ENCODE peak calls at places on chromosomes 1 and 21, in eight cellular contexts. One of them, this sample, is unnamed.

GRCh38 chr1:31977361-31978131 is 36.1 kb upstream of the KHDRBS1 start:
- DNase-seq in AG10803: peak; percentile 94
- DNase-seq in brain microvascular endothelial cell: peak; percentile 6
- DNase-seq in adrenal gland: no peak
- DNase-seq in endothelial cell: peak; percentile 46
- DNase-seq in esophagus squamous epithelium: no peak
- DNase-seq in heart left ventricle: no peak
- DNase-seq in MM.1S: peak; percentile 55
- DNase-seq in this sample: peak; percentile 50

GRCh38 chr1:212520299-212520698 is 87.6 kb downstream of the NENF start:
- DNase-seq in AG10803: no peak
- DNase-seq in brain microvascular endothelial cell: no peak
- DNase-seq in adrenal gland: no peak
- DNase-seq in endothelial cell: no peak
- DNase-seq in esophagus squamous epithelium: no peak
- DNase-seq in heart left ventricle: no peak
- DNase-seq in MM.1S: no peak
- DNase-seq in this sample: no peak

GRCh38 chr1:19670787-19671186 is 6.1 kb downstream of the HTR6 start:
- DNase-seq in AG10803: no peak
- DNase-seq in brain microvascular endothelial cell: no peak
- DNase-seq in adrenal gland: no peak
- DNase-seq in endothelial cell: no peak
- DNase-seq in esophagus squamous epithelium: no peak
- DNase-seq in heart left ventricle: no peak
- DNase-seq in MM.1S: no peak
- DNase-seq in this sample: no peak

GRCh38 chr1:203306089-203306969 is 1.0 kb downstream of the BTG2 start:
- DNase-seq in AG10803: peak; percentile 82
- DNase-seq in brain microvascular endothelial cell: peak; percentile 40
- DNase-seq in adrenal gland: peak; percentile 89
- DNase-seq in endothelial cell: no peak
- DNase-seq in esophagus squamous epithelium: peak; percentile 33
- DNase-seq in heart left ventricle: peak; percentile 96
- DNase-seq in MM.1S: peak; percentile 75
- DNase-seq in this sample: peak; percentile 67

GRCh38 chr1:36852586-36852985 is 181.7 kb downstream of the GRIK3 start:
- DNase-seq in AG10803: no peak
- DNase-seq in brain microvascular endothelial cell: no peak
- DNase-seq in adrenal gland: no peak
- DNase-seq in endothelial cell: no peak
- DNase-seq in esophagus squamous epithelium: no peak
- DNase-seq in heart left ventricle: no peak
- DNase-seq in MM.1S: no peak
- DNase-seq in this sample: no peak

GRCh38 chr1:110188116-110188618 is 21.9 kb upstream of the KCNC4 start:
- DNase-seq in AG10803: peak; percentile 56
- DNase-seq in brain microvascular endothelial cell: peak; percentile 34
- DNase-seq in adrenal gland: peak; percentile 71
- DNase-seq in endothelial cell: no peak
- DNase-seq in esophagus squamous epithelium: no peak
- DNase-seq in heart left ventricle: no peak
- DNase-seq in MM.1S: no peak
- DNase-seq in this sample: no peak

GRCh38 chr1:65420590-65421340 is at the start of the genes LEPR and LEPROT:
- DNase-seq in AG10803: no peak
- DNase-seq in brain microvascular endothelial cell: no peak
- DNase-seq in adrenal gland: no peak
- DNase-seq in endothelial cell: no peak
- DNase-seq in esophagus squamous epithelium: no peak
- DNase-seq in heart left ventricle: no peak
- DNase-seq in MM.1S: peak; percentile 18
- DNase-seq in this sample: no peak

GRCh38 chr1:16090076-16090826 is 16.8 kb upstream of the FAM131C start:
- DNase-seq in AG10803: no peak
- DNase-seq in brain microvascular endothelial cell: no peak
- DNase-seq in adrenal gland: no peak
- DNase-seq in endothelial cell: no peak
- DNase-seq in esophagus squamous epithelium: no peak
- DNase-seq in heart left ventricle: no peak
- DNase-seq in MM.1S: no peak
- DNase-seq in this sample: no peak

GRCh38 chr1:232517204-232517603 is 112.7 kb downstream of the SIPA1L2 start:
- DNase-seq in AG10803: no peak
- DNase-seq in brain microvascular endothelial cell: no peak
- DNase-seq in adrenal gland: no peak
- DNase-seq in endothelial cell: no peak
- DNase-seq in esophagus squamous epithelium: no peak
- DNase-seq in heart left ventricle: no peak
- DNase-seq in MM.1S: no peak
- DNase-seq in this sample: no peak

GRCh38 chr21:28099296-28099695 is 893.4 kb downstream of the LTN1 start:
- DNase-seq in AG10803: peak; percentile 51
- DNase-seq in brain microvascular endothelial cell: no peak
- DNase-seq in adrenal gland: peak; percentile 31
- DNase-seq in endothelial cell: no peak
- DNase-seq in esophagus squamous epithelium: no peak
- DNase-seq in heart left ventricle: peak; percentile 66
- DNase-seq in MM.1S: no peak
- DNase-seq in this sample: no peak

GRCh38 chr1:201310986-201311355 is 27.7 kb downstream of the PKP1 start:
- DNase-seq in AG10803: peak; percentile 29
- DNase-seq in brain microvascular endothelial cell: no peak
- DNase-seq in adrenal gland: no peak
- DNase-seq in endothelial cell: no peak
- DNase-seq in esophagus squamous epithelium: no peak
- DNase-seq in heart left ventricle: peak; percentile 58
- DNase-seq in MM.1S: no peak
- DNase-seq in this sample: no peak

GRCh38 chr1:228038387-228039005 is 31.7 kb downstream of the WNT3A start:
- DNase-seq in AG10803: no peak
- DNase-seq in brain microvascular endothelial cell: no peak
- DNase-seq in adrenal gland: no peak
- DNase-seq in endothelial cell: peak; percentile 2
- DNase-seq in esophagus squamous epithelium: no peak
- DNase-seq in heart left ventricle: no peak
- DNase-seq in MM.1S: no peak
- DNase-seq in this sample: no peak

GRCh38 chr1:16162163-16162822 is 6.4 kb upstream of the EPHA2 start:
- DNase-seq in AG10803: no peak
- DNase-seq in brain microvascular endothelial cell: no peak
- DNase-seq in adrenal gland: no peak
- DNase-seq in endothelial cell: no peak
- DNase-seq in esophagus squamous epithelium: no peak
- DNase-seq in heart left ventricle: no peak
- DNase-seq in MM.1S: peak; percentile 73
- DNase-seq in this sample: no peak

GRCh38 chr1:31374511-31375196 is 1.8 kb upstream of the FABP3 start:
- DNase-seq in AG10803: peak; percentile 67
- DNase-seq in brain microvascular endothelial cell: no peak
- DNase-seq in adrenal gland: peak; percentile 87
- DNase-seq in endothelial cell: no peak
- DNase-seq in esophagus squamous epithelium: no peak
- DNase-seq in heart left ventricle: peak; percentile 74
- DNase-seq in MM.1S: no peak
- DNase-seq in this sample: no peak

GRCh38 chr21:14119038-14119437 is 91.7 kb downstream of the LIPI start:
- DNase-seq in AG10803: no peak
- DNase-seq in brain microvascular endothelial cell: no peak
- DNase-seq in adrenal gland: no peak
- DNase-seq in endothelial cell: no peak
- DNase-seq in esophagus squamous epithelium: no peak
- DNase-seq in heart left ventricle: no peak
- DNase-seq in MM.1S: no peak
- DNase-seq in this sample: no peak

GRCh38 chr1:168972225-168972624 is 134.3 kb upstream of the ATP1B1 start:
- DNase-seq in AG10803: no peak
- DNase-seq in brain microvascular endothelial cell: no peak
- DNase-seq in adrenal gland: no peak
- DNase-seq in endothelial cell: no peak
- DNase-seq in esophagus squamous epithelium: no peak
- DNase-seq in heart left ventricle: no peak
- DNase-seq in MM.1S: no peak
- DNase-seq in this sample: no peak

DNA sequence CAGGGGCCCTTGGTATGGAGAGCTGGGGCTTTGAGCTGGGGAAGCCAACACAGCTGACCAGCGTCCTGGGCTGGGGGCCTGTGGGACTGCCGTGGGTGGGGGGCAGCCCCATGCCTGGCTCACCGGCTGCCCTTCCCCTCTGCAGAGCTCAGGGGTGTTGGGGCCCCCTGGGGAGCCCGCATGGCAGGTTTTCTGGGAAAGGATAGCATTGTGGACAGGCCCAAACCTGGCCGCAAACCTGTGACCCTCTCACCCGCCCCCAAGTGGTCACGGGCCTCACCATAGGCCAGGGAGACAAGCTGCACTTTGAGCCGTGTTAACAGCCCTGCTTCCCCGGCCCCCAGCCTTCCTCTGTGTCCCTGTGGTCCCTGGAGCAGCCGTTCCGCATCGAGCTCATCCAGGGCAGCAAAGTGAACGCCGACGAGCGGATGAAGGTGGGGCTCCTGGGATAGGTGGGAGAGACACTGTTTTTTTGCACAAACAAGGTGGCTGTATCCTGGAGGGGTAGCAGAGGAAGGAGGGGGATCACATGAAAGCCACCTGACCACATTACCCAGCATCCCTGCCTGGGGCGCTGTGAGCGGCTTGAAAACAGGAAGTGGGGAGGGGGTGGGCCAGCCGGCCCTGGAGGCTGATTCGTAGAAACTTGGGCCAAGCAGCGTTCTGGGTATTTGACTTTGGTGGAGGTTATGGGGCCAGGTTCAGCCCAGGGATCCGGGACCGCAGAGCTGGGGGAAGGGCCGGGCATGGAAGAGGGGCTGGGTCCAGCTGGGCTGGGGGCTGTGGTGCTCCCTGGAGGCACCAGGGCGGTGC is 65.9 kb downstream of the PIK3CD start:
- DNase-seq in AG10803: no peak
- DNase-seq in brain microvascular endothelial cell: no peak
- DNase-seq in adrenal gland: peak; percentile 65
- DNase-seq in endothelial cell: no peak
- DNase-seq in esophagus squamous epithelium: peak; percentile 70
- DNase-seq in heart left ventricle: no peak
- DNase-seq in MM.1S: peak; percentile 88
- DNase-seq in this sample: peak; percentile 92
- TF ChIP-seq CTCF in AG10803: no peak
- TF ChIP-seq CTCF in brain microvascular endothelial cell: no peak
- TF ChIP-seq CTCF in adrenal gland: no peak
- TF ChIP-seq CTCF in endothelial cell: no peak
- TF ChIP-seq CTCF in esophagus squamous epithelium: no peak
- TF ChIP-seq CTCF in heart left ventricle: no peak
- TF ChIP-seq CTCF in MM.1S: no peak
- TF ChIP-seq CTCF in this sample: no peak

GRCh38 chr1:28580706-28581530 is 11.1 kb upstream of the RAB42 start:
- DNase-seq in AG10803: peak; percentile 49
- DNase-seq in brain microvascular endothelial cell: no peak
- DNase-seq in adrenal gland: peak; percentile 54
- DNase-seq in endothelial cell: no peak
- DNase-seq in esophagus squamous epithelium: no peak
- DNase-seq in heart left ventricle: no peak
- DNase-seq in MM.1S: peak; percentile 64
- DNase-seq in this sample: peak; percentile 65
- TF ChIP-seq CTCF in AG10803: peak; percentile 27
- TF ChIP-seq CTCF in brain microvascular endothelial cell: peak; percentile 19
- TF ChIP-seq CTCF in adrenal gland: no peak
- TF ChIP-seq CTCF in endothelial cell: no peak
- TF ChIP-seq CTCF in esophagus squamous epithelium: no peak
- TF ChIP-seq CTCF in heart left ventricle: no peak
- TF ChIP-seq CTCF in MM.1S: peak; percentile 31
- TF ChIP-seq CTCF in this sample: peak; percentile 31

DNA sequence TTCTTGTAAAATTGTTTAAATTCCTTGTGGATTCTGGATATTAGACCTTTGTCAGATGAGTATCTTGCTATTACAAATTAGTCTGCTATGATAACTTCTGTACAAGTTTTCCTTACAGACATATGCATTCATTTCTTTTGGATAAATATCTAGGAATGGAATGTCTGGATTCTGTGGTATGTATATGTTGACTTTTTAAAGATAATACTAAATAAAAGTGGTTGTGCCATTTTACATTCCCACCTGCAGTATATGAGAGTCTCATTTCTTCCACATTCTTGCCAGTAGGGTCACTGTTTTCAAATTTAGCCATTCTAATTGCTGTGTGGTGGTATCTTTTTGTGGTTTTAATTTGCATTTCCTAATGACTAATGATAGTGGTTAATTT is 53.9 kb downstream of the SYDE2 start:
- DNase-seq in AG10803: peak; percentile 61
- DNase-seq in brain microvascular endothelial cell: no peak
- DNase-seq in adrenal gland: no peak
- DNase-seq in endothelial cell: no peak
- DNase-seq in esophagus squamous epithelium: no peak
- DNase-seq in heart left ventricle: no peak
- DNase-seq in MM.1S: peak; percentile 13
- DNase-seq in this sample: no peak
- TF ChIP-seq CTCF in AG10803: peak; percentile 39
- TF ChIP-seq CTCF in brain microvascular endothelial cell: peak; percentile 13
- TF ChIP-seq CTCF in adrenal gland: no peak
- TF ChIP-seq CTCF in endothelial cell: peak; percentile 35
- TF ChIP-seq CTCF in esophagus squamous epithelium: no peak
- TF ChIP-seq CTCF in heart left ventricle: no peak
- TF ChIP-seq CTCF in MM.1S: no peak
- TF ChIP-seq CTCF in this sample: no peak

GRCh38 chr1:94795321-94795899 is 24.7 kb upstream of the SLC44A3 start:
- DNase-seq in AG10803: no peak
- DNase-seq in brain microvascular endothelial cell: peak; percentile 57
- DNase-seq in adrenal gland: no peak
- DNase-seq in endothelial cell: no peak
- DNase-seq in esophagus squamous epithelium: no peak
- DNase-seq in heart left ventricle: no peak
- DNase-seq in MM.1S: no peak
- DNase-seq in this sample: no peak

GRCh38 chr1:94790246-94790645 is 29.9 kb upstream of the SLC44A3 start:
- DNase-seq in AG10803: peak; percentile 61
- DNase-seq in brain microvascular endothelial cell: no peak
- DNase-seq in adrenal gland: no peak
- DNase-seq in endothelial cell: no peak
- DNase-seq in esophagus squamous epithelium: no peak
- DNase-seq in heart left ventricle: no peak
- DNase-seq in MM.1S: no peak
- DNase-seq in this sample: no peak

GRCh38 chr1:94792876-94793605 is 27.1 kb upstream of the SLC44A3 start:
- DNase-seq in AG10803: peak; percentile 87
- DNase-seq in brain microvascular endothelial cell: peak; percentile 60
- DNase-seq in adrenal gland: no peak
- DNase-seq in endothelial cell: no peak
- DNase-seq in esophagus squamous epithelium: no peak
- DNase-seq in heart left ventricle: no peak
- DNase-seq in MM.1S: no peak
- DNase-seq in this sample: no peak

GRCh38 chr1:94790670-94791069 is 29.5 kb upstream of the SLC44A3 start:
- DNase-seq in AG10803: no peak
- DNase-seq in brain microvascular endothelial cell: no peak
- DNase-seq in adrenal gland: no peak
- DNase-seq in endothelial cell: no peak
- DNase-seq in esophagus squamous epithelium: no peak
- DNase-seq in heart left ventricle: no peak
- DNase-seq in MM.1S: no peak
- DNase-seq in this sample: no peak

GRCh38 chr1:94792473-94792875 is 27.7 kb upstream of the SLC44A3 start:
- DNase-seq in AG10803: peak; percentile 72
- DNase-seq in brain microvascular endothelial cell: peak; percentile 68
- DNase-seq in adrenal gland: no peak
- DNase-seq in endothelial cell: no peak
- DNase-seq in esophagus squamous epithelium: no peak
- DNase-seq in heart left ventricle: no peak
- DNase-seq in MM.1S: peak; percentile 41
- DNase-seq in this sample: peak; percentile 47
- TF ChIP-seq CTCF in AG10803: peak; percentile 53
- TF ChIP-seq CTCF in brain microvascular endothelial cell: peak; percentile 67
- TF ChIP-seq CTCF in adrenal gland: peak; percentile 42
- TF ChIP-seq CTCF in endothelial cell: no peak
- TF ChIP-seq CTCF in esophagus squamous epithelium: peak; percentile 46
- TF ChIP-seq CTCF in heart left ventricle: peak; percentile 34
- TF ChIP-seq CTCF in MM.1S: peak; percentile 12
- TF ChIP-seq CTCF in this sample: no peak